ENCODE peak calls at places on chromosomes 12 and 14, in five cellular contexts. G is sigmoid colon, E is mesenchymal stem cell, H is brain microvascular endothelial cell, S is body of pancreas. V is an unnamed sample. For H3K27me3, the result is how much of the 10 kb centered on the place peaks cover.

GRCh38 chr12:67758119-67758873 is 109.8 kb downstream of the DYRK2 start:
- DNase-seq in G (no peak), E (no peak), S (no peak), H (no peak), V (peak)

GRCh38 chr14:70709726-70710382 is 68.1 kb downstream of the TTC9 start:
- DNase-seq in G (no peak), E (no peak), H (no peak), S (no peak), V (no peak)

GRCh38 chr12:43113153-43113552 is 438.9 kb downstream of the ADAMTS20 start:
- DNase-seq in G (no peak), E (peak), S (no peak), H (no peak), V (no peak)

GRCh38 chr14:72503696-72504368 is 390.1 kb downstream of the DPF3 start:
- DNase-seq in S (no peak), E (no peak), H (no peak), G (no peak), V (no peak)

GRCh38 chr12:117674313-117674712 is 294.5 kb downstream of the KSR2 start:
- DNase-seq in H (no peak), E (peak), S (no peak), G (no peak), V (no peak)

GRCh38 chr12:7107181-7108041 is 1.6 kb downstream of the C1RL start:
- DNase-seq in G (peak), H (no peak), S (peak), E (no peak), V (no peak)

GRCh38 chr14:105414456-105415371 is 4.9 kb upstream of the MTA1 start:
- DNase-seq in G (peak), E (peak), H (peak), S (peak), V (peak)

GRCh38 chr14:30227871-30228270 is 300.2 kb upstream of the PRKD1 start:
- DNase-seq in H (peak), E (peak), G (no peak), S (peak), V (no peak)

GRCh38 chr12:59792647-59793046 is 196.8 kb downstream of the SLC16A7 start:
- DNase-seq in G (no peak), H (no peak), S (no peak), E (no peak), V (no peak)

GRCh38 chr14:90797451-90797850 is 18.8 kb downstream of the TTC7B start:
- DNase-seq in H (no peak), E (peak), S (no peak), G (no peak), V (no peak)

GRCh38 chr14:64421166-64421565 is 33.0 kb downstream of the MTHFD1 start:
- DNase-seq in G (no peak), H (peak), E (no peak), S (no peak), V (no peak)

GRCh38 chr14:54568821-54569591 is 2.1 kb downstream of the SAMD4A start:
- DNase-seq in G (peak), E (peak), H (peak), S (no peak), V (no peak)

GRCh38 chr12:5429741-5430557 is 2.0 kb upstream of the NTF3 start:
- DNase-seq in S (no peak), E (peak), H (no peak), G (no peak), V (no peak)
- H3K27me3 ChIP-seq in S (under half), E (half or more), H (half or more), G (half or more), V (under half)

GRCh38 chr12:90183201-90183600 is 474.6 kb upstream of the ATP2B1 start:
- DNase-seq in G (no peak), E (no peak), H (no peak), S (no peak), V (no peak)
- H3K27me3 ChIP-seq in G (under half), E (under half), H (under half), S (under half), V (under half)

GRCh38 chr12:111976860-111977259 is 36.1 kb downstream of the TMEM116 start:
- DNase-seq in H (no peak), E (no peak), S (no peak), G (no peak), V (no peak)

GRCh38 chr12:111976291-111976690 is 36.7 kb downstream of the TMEM116 start:
- DNase-seq in G (no peak), E (peak), S (no peak), H (no peak), V (no peak)

GRCh38 chr12:111978545-111978944 is 34.4 kb downstream of the TMEM116 start:
- DNase-seq in S (no peak), E (no peak), G (no peak), H (no peak), V (no peak)

GRCh38 chr12:111971800-111972199 is 41.2 kb downstream of the TMEM116 start:
- DNase-seq in S (no peak), G (no peak), H (no peak), E (no peak), V (no peak)

DNA sequence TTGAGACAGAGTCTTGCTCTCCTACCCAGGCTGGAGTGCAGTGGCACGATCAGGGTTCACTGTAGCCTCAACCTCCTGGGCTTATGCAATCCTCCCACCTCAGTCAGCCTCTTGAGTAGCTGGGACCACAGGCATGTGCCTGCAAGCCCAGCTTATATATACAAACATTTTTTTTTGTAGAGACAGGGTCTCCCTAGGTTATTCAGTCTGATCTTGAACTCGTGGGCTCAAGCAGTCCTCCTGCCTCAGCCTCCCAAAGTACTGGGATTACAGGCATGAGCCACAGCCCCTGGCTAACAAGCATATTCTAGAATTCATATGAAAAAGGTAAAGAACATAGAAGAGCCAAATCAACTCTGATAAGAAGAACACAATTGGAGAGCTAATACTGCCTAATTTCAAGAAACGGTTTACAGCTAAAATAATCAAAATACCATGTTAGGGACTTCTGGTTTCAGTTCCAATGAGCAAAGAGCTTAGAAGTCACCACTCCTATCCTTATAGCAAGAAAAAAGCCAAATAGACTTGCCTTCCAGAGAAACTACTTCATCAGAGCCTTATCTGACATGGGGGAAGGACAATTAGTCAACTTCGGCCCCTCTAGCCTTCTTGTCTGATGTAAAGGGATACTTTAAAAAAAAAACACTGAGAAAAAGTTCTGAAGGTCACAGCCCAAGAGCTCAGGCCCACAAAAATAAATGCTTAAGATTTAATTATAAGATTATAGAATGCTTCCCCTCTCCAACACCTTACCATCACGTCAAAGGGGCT is 37.6 kb downstream of the TMEM116 start:
- DNase-seq in H (no peak), S (no peak), G (no peak), E (peak), V (no peak)
- H3K27me3 ChIP-seq in H (under half), S (under half), G (under half), E (under half), V (under half)

GRCh38 chr14:103126088-103126872 is 3.0 kb downstream of the TNFAIP2 start:
- DNase-seq in G (no peak), H (no peak), E (no peak), S (no peak), V (peak)

GRCh38 chr14:103123634-103124500 is 606 bp downstream of the TNFAIP2 start:
- DNase-seq in S (no peak), E (peak), H (no peak), G (peak), V (peak)

GRCh38 chr14:103123128-103123633 is at the start of gene TNFAIP2:
- DNase-seq in S (peak), G (peak), E (peak), H (no peak), V (peak)

GRCh38 chr14:103125098-103126070 is 2.1 kb downstream of the TNFAIP2 start:
- DNase-seq in G (peak), E (no peak), H (no peak), S (no peak), V (peak)

GRCh38 chr14:103124501-103125001 is 1.3 kb downstream of the TNFAIP2 start:
- DNase-seq in G (no peak), E (no peak), H (no peak), S (no peak), V (peak)
- H3K27me3 ChIP-seq in G (under half), E (under half), H (under half), S (under half), V (under half)

DNA sequence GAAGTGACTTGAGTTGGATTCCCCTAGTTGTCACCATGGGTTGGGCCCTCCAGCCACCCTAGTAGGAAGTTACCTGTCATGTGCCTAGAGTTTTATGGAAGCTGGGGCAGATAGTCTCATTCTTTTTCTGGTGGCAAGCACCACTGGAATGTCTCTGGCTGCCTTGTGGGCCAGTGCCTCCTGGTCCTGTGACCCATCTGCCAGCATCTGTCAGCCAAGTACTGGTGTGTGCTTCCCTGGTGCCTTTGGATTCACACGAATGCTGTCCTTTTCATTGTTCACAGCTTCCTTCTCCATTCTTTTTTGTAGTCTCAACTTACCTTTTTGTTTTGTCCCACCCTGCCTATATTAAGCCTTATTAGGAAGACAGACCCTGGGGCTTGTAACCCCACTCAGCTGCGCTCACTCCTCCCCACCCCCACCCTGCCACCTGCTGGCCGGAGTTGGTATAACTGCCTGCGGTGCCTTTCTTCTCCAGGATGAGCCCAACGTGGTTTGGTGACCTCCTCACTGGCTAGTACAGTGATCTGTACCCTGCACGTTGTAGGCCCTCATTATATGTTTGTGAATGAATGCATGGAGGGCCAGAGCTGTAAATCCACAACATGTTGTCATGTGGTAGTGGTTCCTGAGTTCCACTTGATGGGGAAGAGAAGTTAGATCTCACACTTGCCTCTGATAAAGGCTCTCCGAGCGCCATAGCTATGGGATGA is 125.7 kb downstream of the TSPAN9 start:
- DNase-seq in S (peak), G (no peak), E (peak), H (no peak), V (no peak)
- H3K27me3 ChIP-seq in S (under half), G (under half), E (half or more), H (under half), V (under half)

GRCh38 chr12:51815571-51815970 is 32.9 kb downstream of the FIGNL2 start:
- DNase-seq in H (no peak), S (no peak), E (no peak), G (no peak), V (no peak)
- H3K27me3 ChIP-seq in H (under half), S (under half), E (under half), G (under half), V (under half)

GRCh38 chr12:90970471-90970870 is 15.5 kb upstream of the CCER1 start:
- DNase-seq in S (no peak), G (no peak), E (no peak), H (no peak), V (no peak)
- H3K27me3 ChIP-seq in S (under half), G (under half), E (under half), H (under half), V (under half)

GRCh38 chr14:92316937-92317336 is 6.0 kb upstream of the SLC24A4 start:
- DNase-seq in S (no peak), G (no peak), E (no peak), H (no peak), V (no peak)
- H3K27me3 ChIP-seq in S (under half), G (under half), E (under half), H (under half), V (under half)

DNA sequence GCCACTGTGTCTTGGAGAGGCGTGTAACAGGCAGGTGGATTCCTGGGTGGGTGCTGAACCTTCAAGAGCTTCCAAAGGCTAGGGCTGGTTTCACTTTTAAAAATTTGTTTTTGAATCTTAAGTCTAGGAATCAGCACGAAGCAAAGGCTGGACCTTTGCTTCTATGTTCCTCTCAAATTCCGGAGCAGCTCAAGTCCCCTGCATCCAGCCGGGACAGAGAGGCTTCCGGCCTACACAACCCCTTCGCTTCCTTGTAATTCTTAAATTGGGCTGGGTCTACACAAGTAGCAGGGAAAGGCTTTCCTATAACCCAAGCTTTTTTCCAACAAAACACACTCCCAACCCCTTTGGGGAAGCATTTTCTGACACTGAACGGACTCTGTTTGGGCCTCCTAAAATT is 8.3 kb downstream of the HOXC12 start:
- DNase-seq in S (no peak), E (no peak), G (no peak), H (no peak), V (no peak)
- H3K27me3 ChIP-seq in S (under half), E (half or more), G (half or more), H (half or more), V (under half)

GRCh38 chr12:54858562-54858961 is 4.2 kb downstream of the MUCL1 start:
- DNase-seq in S (no peak), H (no peak), G (no peak), E (no peak), V (no peak)
- H3K27me3 ChIP-seq in S (under half), H (under half), G (under half), E (under half), V (under half)